ENCODE peak calls at places on chromosomes 6 and 20, in four cellular contexts. M is Ammon's horn, D is fibroblast of pulmonary artery, C is tibial nerve. G is an unnamed sample.

GRCh38 chr20:62571667-62572344 is 70.5 kb upstream of the SLCO4A1 start:
- DNase-seq in C (no peak), D (no peak), M (no peak), G (no peak)

GRCh38 chr6:132733288-132733687 is 19.4 kb upstream of the VNN1 start:
- DNase-seq in D (no peak), C (no peak), M (no peak), G (no peak)

GRCh38 chr6:28764761-28765282 is 159.0 kb downstream of the TRIM27 start:
- DNase-seq in D (no peak), M (no peak), C (no peak), G (no peak)

GRCh38 chr20:48690888-48691287 is 136.9 kb downstream of the PREX1 start:
- DNase-seq in M (peak), C (no peak), D (peak), G (no peak)

GRCh38 chr6:84166395-84166794 is 61.0 kb downstream of the CEP162 start:
- DNase-seq in C (no peak), M (no peak), D (no peak), G (peak)

GRCh38 chr6:167827062-167827587 is 414 bp downstream of the AFDN start:
- DNase-seq in D (peak), M (no peak), C (no peak), G (no peak)

GRCh38 chr6:82908661-82909060 is 157.0 kb downstream of the UBE3D start:
- DNase-seq in C (no peak), M (no peak), D (no peak), G (no peak)

GRCh38 chr6:118873239-118873638 is 20.7 kb upstream of the ASF1A start:
- DNase-seq in M (no peak), D (no peak), C (no peak), G (no peak)

GRCh38 chr20:60565093-60565492 is 606.9 kb downstream of the CDH26 start:
- DNase-seq in M (no peak), C (no peak), D (no peak), G (peak)

GRCh38 chr20:56414842-56415765 is 3.0 kb downstream of the CASS4 start:
- DNase-seq in C (no peak), D (peak), M (no peak), G (no peak)

GRCh38 chr6:154403803-154404202 is 47.2 kb upstream of the IPCEF1 start:
- DNase-seq in C (no peak), M (peak), D (peak), G (no peak)

GRCh38 chr20:48411265-48411664 is 416.5 kb downstream of the PREX1 start:
- DNase-seq in C (no peak), D (no peak), M (peak), G (no peak)

GRCh38 chr6:24775520-24776058 is 852 bp downstream of the GMNN start:
- DNase-seq in M (no peak), C (no peak), D (peak), G (no peak)

GRCh38 chr20:58431134-58431533 is 42.1 kb downstream of the VAPB start:
- DNase-seq in M (no peak), D (no peak), C (no peak), G (no peak)

GRCh38 chr20:33568378-33569289 is 78.7 kb downstream of the CBFA2T2 start:
- DNase-seq in C (peak), M (peak), D (no peak), G (no peak)

GRCh38 chr6:121449331-121449730 is 13.9 kb downstream of the GJA1 start:
- DNase-seq in C (no peak), M (no peak), D (no peak), G (no peak)

GRCh38 chr6:136893187-136893586 is 28.9 kb upstream of the SLC35D3 start:
- DNase-seq in D (no peak), M (no peak), C (no peak), G (no peak)

GRCh38 chr6:8131265-8131897 is 29.0 kb upstream of the EEF1E1 start:
- DNase-seq in D (peak), C (peak), M (peak), G (peak)

GRCh38 chr6:17098538-17098937 is 3.3 kb upstream of the STMND1 start:
- DNase-seq in C (no peak), M (no peak), D (no peak), G (no peak)

GRCh38 chr20:43583982-43584432 is 6.7 kb upstream of the IFT52 start:
- DNase-seq in D (peak), M (peak), C (peak), G (no peak)

G was measured in G401.